ENCODE peak calls at places on chromosomes 7 and 10, in nine cellular contexts. Q is ovary; L is substantia nigra; U is naive thymus-derived CD8-positive, alpha-beta T cell; W is caudate nucleus; E is activated naive CD8-positive, alpha-beta T cell treated with anti-CD3 and anti-CD28 coated beads, Interleukin-2, amount 10 ng/mL, durations not matched to agents 7 days and 5 days; G is stimulated activated CD4-positive, alpha-beta T cell treated with anti-CD3 and anti-CD28 coated beads, Interleukin-1b, Interleukin-23, amount 100 ng/mL, for 24 hours; Z is NCI-H1105; Y is osteocyte. P is an unnamed sample.

GRCh38 chr10:95035343-95036283 is 33.7 kb downstream of the CYP2C8 start:
- DNase-seq in Q (no peak), L (no peak), U (no peak), W (no peak), E (no peak), G (no peak), Z (no peak), Y (no peak), P (no peak)

GRCh38 chr10:99521474-99522077 is 11.2 kb upstream of the NKX2-3 start:
- DNase-seq in Q (no peak), L (no peak), U (no peak), W (no peak), E (no peak), G (no peak), Z (no peak), Y (no peak), P (no peak)

GRCh38 chr7:2681954-2682799 is 5.8 kb upstream of the AMZ1 start:
- DNase-seq in Q (no peak), L (peak), U (no peak), W (peak), E (no peak), G (no peak), Z (no peak), Y (no peak), P (no peak)

GRCh38 chr7:36118344-36118743 is 34.7 kb upstream of the EEPD1 start:
- DNase-seq in Q (no peak), L (no peak), U (no peak), W (no peak), E (no peak), G (no peak), Z (no peak), Y (no peak), P (no peak)

GRCh38 chr7:138698281-138698680 is 2.9 kb downstream of the SVOPL start:
- DNase-seq in Q (no peak), L (no peak), U (no peak), W (no peak), E (no peak), G (no peak), Z (no peak), Y (no peak), P (no peak)

GRCh38 chr10:82572686-82573226 is 697.8 kb downstream of the NRG3 start:
- DNase-seq in Q (no peak), L (no peak), U (no peak), W (no peak), E (no peak), G (no peak), Z (no peak), Y (no peak), P (no peak)

GRCh38 chr7:74289660-74290589 is 718 bp downstream of the CLIP2 start:
- DNase-seq in Q (peak), L (peak), U (peak), W (no peak), E (peak), G (no peak), Z (peak), Y (no peak), P (no peak)

GRCh38 chr10:124648738-124649137 is 95.4 kb downstream of the FAM53B start:
- DNase-seq in Q (peak), L (peak), U (peak), W (no peak), E (peak), G (no peak), Z (peak), Y (no peak), P (peak)

GRCh38 chr7:22356010-22356854 is 722 bp downstream of the RAPGEF5 start:
- DNase-seq in Q (no peak), L (no peak), U (no peak), W (no peak), E (peak), G (no peak), Z (no peak), Y (no peak), P (no peak)

GRCh38 chr7:114925443-114925842 is 3.5 kb downstream of the MDFIC start:
- DNase-seq in Q (no peak), L (no peak), U (no peak), W (no peak), E (no peak), G (no peak), Z (no peak), Y (no peak), P (no peak)

GRCh38 chr10:125299476-125299875 is 139.1 kb upstream of the CTBP2 start:
- DNase-seq in Q (no peak), L (no peak), U (no peak), W (no peak), E (no peak), G (no peak), Z (no peak), Y (no peak), P (no peak)

GRCh38 chr10:69318997-69319727 is 40.9 kb downstream of the HK1 start:
- DNase-seq in Q (peak), L (peak), U (peak), W (no peak), E (peak), G (peak), Z (peak), Y (no peak), P (no peak)

GRCh38 chr7:151930026-151930653 is 26.1 kb upstream of the GALNTL5 start:
- DNase-seq in Q (no peak), L (no peak), U (no peak), W (no peak), E (no peak), G (no peak), Z (no peak), Y (peak), P (no peak)

GRCh38 chr7:139182363-139182762 is 48.7 kb upstream of the UBN2 start:
- DNase-seq in Q (no peak), L (no peak), U (no peak), W (no peak), E (no peak), G (no peak), Z (no peak), Y (no peak), P (no peak)

GRCh38 chr7:362416-363096 is 72.6 kb downstream of the FOXL3 start:
- DNase-seq in Q (no peak), L (no peak), U (peak), W (no peak), E (peak), G (peak), Z (no peak), Y (no peak), P (no peak)

GRCh38 chr10:124911124-124912051 is 30.5 kb upstream of the ZRANB1 start:
- DNase-seq in Q (no peak), L (no peak), U (no peak), W (no peak), E (no peak), G (no peak), Z (no peak), Y (peak), P (no peak)

GRCh38 chr7:82141427-82141826 is 302.1 kb downstream of the CACNA2D1 start:
- DNase-seq in Q (no peak), L (no peak), U (no peak), W (no peak), E (no peak), G (no peak), Z (no peak), Y (no peak), P (no peak)